ENCODE peak calls at places on chromosomes 11 and 22, in five cellular contexts. N is breast epithelium, P is IMR-90, M is right cardiac atrium, R is body of pancreas. U is an unnamed sample.

GRCh38 chr11:35478411-35479139 is 46.8 kb downstream of the PAMR1 start:
- DNase-seq in N (peak), M (peak), P (no peak), R (peak), U (no peak)

GRCh38 chr11:68399916-68400315 is 60.6 kb upstream of the PPP6R3 start:
- DNase-seq in M (peak), P (no peak), R (no peak), N (no peak), U (no peak)

GRCh38 chr11:7485136-7485853 is at the start of gene OLFML1:
- DNase-seq in R (no peak), P (no peak), N (no peak), M (no peak), U (no peak)

GRCh38 chr11:120908521-120909181 is 115.3 kb upstream of the TBCEL start:
- DNase-seq in P (no peak), N (no peak), M (no peak), R (no peak), U (no peak)

GRCh38 chr11:130144129-130144528 is 15.5 kb upstream of the ST14 start:
- DNase-seq in P (no peak), M (no peak), R (no peak), N (no peak), U (no peak)

GRCh38 chr22:33597274-33597985 is 322.8 kb downstream of the LARGE1 start:
- DNase-seq in R (no peak), N (peak), P (no peak), M (no peak), U (no peak)

GRCh38 chr11:12179521-12179920 is 69.1 kb downstream of the MICAL2 start:
- DNase-seq in M (no peak), P (no peak), R (no peak), N (no peak), U (no peak)

GRCh38 chr11:36465449-36466163 is 44.5 kb downstream of the TRAF6 start:
- DNase-seq in N (no peak), R (no peak), P (peak), M (no peak), U (no peak)

GRCh38 chr22:46674367-46674781 is 54.2 kb downstream of the GRAMD4 start:
- DNase-seq in R (no peak), N (peak), M (peak), P (no peak), U (no peak)

GRCh38 chr22:23213581-23214341 is 33.5 kb downstream of the BCR start:
- DNase-seq in M (peak), N (no peak), P (no peak), R (no peak), U (no peak)

GRCh38 chr22:23212061-23213030 is 32.0 kb downstream of the BCR start:
- DNase-seq in P (no peak), N (no peak), R (no peak), M (peak), U (no peak)

GRCh38 chr22:23211622-23212021 is 31.3 kb downstream of the BCR start:
- DNase-seq in P (no peak), R (no peak), M (no peak), N (no peak), U (no peak)

GRCh38 chr22:23214398-23214797 is 34.1 kb downstream of the BCR start:
- DNase-seq in R (no peak), P (no peak), N (no peak), M (peak), U (no peak)

DNA sequence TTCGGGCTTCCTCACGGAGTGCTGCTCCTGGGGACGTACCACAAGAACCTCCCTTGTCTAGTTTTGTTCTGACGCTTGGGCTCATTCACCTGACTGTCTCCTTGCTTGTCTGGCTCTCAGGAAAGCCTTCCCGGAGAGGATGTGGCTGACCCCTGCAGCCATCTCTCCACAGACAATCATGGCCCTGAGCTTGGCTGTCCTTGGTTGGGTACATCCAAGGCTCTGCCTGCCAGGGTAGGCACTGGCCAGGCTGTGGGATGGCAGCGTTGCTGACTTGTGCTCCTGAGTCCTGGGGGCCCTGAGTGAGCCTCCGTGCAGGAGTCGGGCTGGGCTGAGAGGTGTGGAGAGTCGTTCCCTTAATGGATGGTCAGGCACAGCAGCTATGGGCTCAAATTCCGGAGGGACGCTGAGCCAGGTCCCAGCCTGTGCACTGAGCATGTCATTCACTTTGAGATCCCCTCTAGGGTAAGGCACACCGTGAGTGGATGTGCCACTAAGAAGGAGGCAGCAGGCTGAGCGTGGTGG is 32.8 kb downstream of the BCR start:
- DNase-seq in M (peak), R (no peak), N (no peak), P (no peak), U (no peak)
- H3K27ac ChIP-seq in M (no peak), R (no peak), N (no peak), P (no peak), U (no peak)

GRCh38 chr22:39901519-39902146 is 749 bp downstream of the GRAP2 start:
- DNase-seq in P (no peak), R (no peak), M (no peak), N (no peak), U (no peak)

GRCh38 chr22:39897841-39898240 is 3.0 kb upstream of the GRAP2 start:
- DNase-seq in M (no peak), N (no peak), P (no peak), R (no peak), U (no peak)

GRCh38 chr22:39896313-39896996 is 2.9 kb upstream of the ENTHD1 start:
- DNase-seq in R (no peak), M (no peak), N (no peak), P (no peak), U (no peak)

GRCh38 chr22:39898997-39899396 is 1.9 kb upstream of the GRAP2 start:
- DNase-seq in R (no peak), N (no peak), P (no peak), M (no peak), U (no peak)

DNA sequence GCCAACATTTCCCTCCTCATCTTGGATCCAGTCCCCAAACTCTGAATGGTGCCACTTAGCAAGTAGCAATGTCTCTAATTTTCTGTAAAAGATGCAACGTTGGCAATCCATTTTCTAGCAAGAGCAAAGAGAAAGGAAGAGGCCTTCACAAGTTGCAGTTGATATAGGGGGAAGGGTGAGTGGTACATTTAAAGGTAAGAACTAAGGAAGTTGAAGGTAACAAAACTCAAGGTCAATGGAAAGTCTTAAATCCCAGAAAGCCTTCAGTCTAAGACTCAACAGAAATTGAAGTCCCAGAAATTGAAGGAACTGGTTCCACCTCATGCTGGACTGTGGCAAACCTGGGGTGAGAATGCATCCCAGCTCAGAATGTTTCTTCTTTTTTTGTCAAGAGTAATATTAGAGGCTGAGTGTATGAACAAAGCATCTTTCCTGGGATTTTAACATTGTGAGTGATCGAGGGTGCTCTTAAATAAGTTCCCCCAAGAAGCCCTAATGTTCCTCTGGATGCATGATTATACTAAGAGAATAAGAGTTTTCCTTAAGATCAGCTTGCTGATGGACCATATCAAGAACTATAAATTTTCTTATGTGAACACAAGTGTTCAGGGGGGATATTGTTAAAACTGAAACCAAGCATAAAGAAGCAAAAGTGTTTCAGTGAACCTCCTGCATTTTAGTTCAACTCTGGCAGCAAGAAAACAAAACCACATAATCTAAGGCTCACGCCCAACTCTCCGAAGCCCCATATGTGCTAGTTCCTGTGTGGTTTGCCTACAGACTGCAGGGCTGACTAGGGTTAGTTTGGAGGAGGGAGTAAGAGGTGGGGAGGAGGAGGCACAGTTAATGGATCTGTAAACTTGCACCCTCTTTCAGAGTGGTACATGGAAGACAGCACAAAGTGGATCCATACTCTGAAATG is at the start of gene GRAP2:
- DNase-seq in R (no peak), P (no peak), M (no peak), N (no peak), U (no peak)
- H3K27ac ChIP-seq in R (no peak), P (no peak), M (no peak), N (no peak), U (no peak)

DNA sequence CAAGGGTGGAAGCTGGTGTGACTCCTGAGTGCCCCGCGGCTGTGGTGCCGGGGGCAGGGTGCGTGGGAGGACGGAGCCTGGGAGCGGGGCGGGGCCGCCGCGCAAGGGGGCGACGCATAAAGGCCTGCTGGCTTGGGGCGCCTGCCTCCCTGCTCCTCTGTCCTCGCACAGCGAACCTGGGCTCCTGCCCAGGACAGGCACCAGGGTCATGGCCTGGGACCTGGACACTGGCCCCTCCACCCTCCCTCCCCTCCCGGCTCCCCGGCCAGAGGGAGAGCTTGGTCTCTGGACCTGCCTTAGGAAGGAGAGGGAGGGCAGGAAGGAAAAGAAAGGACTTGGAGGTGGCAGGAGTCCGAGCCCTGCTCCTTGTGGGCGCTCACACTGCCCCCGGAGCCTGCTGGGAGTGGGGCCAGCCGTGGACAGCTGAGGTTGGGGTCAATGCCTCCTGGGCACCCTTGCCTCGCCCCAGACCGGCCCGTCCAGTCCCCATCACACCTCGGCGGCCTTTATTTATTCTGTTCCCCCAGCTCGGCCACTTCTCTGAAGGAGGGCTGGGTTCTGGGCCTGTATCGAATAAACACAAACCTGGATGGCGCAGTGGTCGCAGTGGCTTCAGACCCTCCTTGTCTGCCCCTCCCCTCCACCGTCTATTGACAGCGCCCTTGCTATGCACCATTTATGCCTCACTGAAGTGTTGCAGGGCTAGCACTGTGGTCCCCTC is 8.7 kb downstream of the SLC16A8 start:
- DNase-seq in N (no peak), M (no peak), P (no peak), R (no peak), U (no peak)
- H3K27ac ChIP-seq in N (no peak), M (no peak), P (no peak), R (no peak), U (no peak)

GRCh38 chr11:85951049-85951405 is 95.8 kb downstream of the CCDC83 start:
- DNase-seq in R (no peak), P (no peak), M (no peak), N (no peak), U (no peak)

GRCh38 chr11:85948884-85949283 is 93.7 kb downstream of the CCDC83 start:
- DNase-seq in M (no peak), N (no peak), R (no peak), P (peak), U (no peak)

GRCh38 chr11:85950317-85951048 is 95.3 kb downstream of the CCDC83 start:
- DNase-seq in M (no peak), R (no peak), P (no peak), N (no peak), U (no peak)

GRCh38 chr11:85951428-85952107 is 96.4 kb downstream of the CCDC83 start:
- DNase-seq in P (no peak), M (no peak), R (no peak), N (no peak), U (no peak)

GRCh38 chr11:85949798-85950197 is 94.6 kb downstream of the CCDC83 start:
- DNase-seq in P (no peak), R (no peak), N (no peak), M (no peak), U (no peak)
- H3K27ac ChIP-seq in P (no peak), R (no peak), N (no peak), M (no peak), U (no peak)

GRCh38 chr11:10638285-10638684 is 55.3 kb downstream of the IRAG1 start:
- DNase-seq in R (no peak), M (no peak), N (no peak), P (no peak), U (no peak)

GRCh38 chr11:10640308-10640707 is 53.2 kb downstream of the IRAG1 start:
- DNase-seq in R (no peak), P (no peak), M (no peak), N (no peak), U (no peak)

GRCh38 chr11:10637629-10638028 is 55.9 kb downstream of the IRAG1 start:
- DNase-seq in N (no peak), R (no peak), M (no peak), P (no peak), U (no peak)

GRCh38 chr11:10641314-10642206 is 52.0 kb downstream of the IRAG1 start:
- DNase-seq in R (no peak), M (no peak), P (no peak), N (no peak), U (no peak)

DNA sequence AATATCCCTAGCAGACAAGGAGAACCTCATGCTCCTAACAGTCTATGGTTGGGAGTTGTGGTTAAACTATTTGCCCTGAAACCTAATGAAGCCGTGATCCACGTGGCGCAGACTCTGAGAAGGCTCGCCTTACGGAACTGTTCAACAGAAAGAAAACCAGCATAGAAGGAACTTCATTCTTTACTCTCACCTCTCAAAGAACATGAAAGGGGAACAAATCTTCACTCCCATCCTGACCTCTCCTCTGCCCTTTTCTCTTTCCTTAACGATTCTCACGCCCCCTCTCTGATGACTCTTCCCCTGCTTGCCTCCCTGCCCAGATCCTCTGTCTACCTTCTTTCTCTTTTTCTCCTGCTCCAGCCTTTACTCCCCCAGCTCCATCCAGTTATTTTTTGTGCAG is 54.2 kb downstream of the IRAG1 start:
- DNase-seq in P (no peak), M (no peak), N (no peak), R (no peak), U (no peak)
- H3K27ac ChIP-seq in P (no peak), M (peak), N (no peak), R (no peak), U (no peak)

GRCh38 chr11:3077846-3078440 is 20.7 kb upstream of the CARS1 start:
- DNase-seq in M (no peak), N (no peak), R (no peak), P (no peak), U (no peak)
- H3K27ac ChIP-seq in M (no peak), N (no peak), R (no peak), P (no peak), U (no peak)

DNA sequence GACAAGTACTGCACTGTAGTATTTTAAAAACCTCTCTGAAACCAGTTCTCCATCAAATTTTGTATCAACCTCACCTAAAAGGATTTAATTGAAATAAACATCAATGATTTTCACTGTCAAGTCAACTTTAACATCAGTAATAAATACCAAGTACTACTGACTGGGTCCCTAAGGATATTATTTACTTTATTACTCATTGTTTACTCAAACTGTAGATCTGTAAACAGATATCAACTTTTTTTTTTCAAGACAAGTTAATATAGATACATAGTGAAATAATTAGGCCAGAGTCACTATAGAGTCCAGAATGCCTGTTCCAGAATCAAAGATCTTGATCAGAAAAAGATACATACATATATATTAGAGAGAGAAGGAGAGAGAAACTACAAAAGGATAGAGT is 1.6 kb downstream of the RNF141 start:
- DNase-seq in M (no peak), N (no peak), R (no peak), P (no peak), U (no peak)
- H3K27ac ChIP-seq in M (no peak), N (no peak), R (no peak), P (no peak), U (no peak)

DNA sequence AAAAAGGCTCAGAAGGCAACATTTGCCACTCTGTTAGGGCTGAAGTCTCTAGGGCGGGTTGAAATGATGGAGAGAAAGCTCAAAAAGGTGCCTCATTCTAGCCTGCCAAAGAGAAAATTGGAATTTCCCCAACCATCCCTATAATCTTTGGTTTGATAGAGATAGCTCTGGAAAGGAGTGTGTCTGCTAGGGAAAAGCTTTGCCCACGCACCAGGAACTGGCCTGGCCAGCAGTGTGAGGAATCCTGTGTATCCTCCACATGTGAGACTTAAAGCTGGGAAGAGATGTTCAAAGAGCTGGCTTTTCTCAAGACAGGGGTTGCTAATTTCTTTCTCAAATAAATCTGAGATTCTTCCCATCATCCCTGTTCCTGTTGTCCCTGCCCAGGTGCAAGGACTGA is 193.7 kb downstream of the OPCML start:
- DNase-seq in M (no peak), N (no peak), R (no peak), P (no peak), U (no peak)
- H3K27ac ChIP-seq in M (no peak), N (no peak), R (no peak), P (no peak), U (no peak)

DNA sequence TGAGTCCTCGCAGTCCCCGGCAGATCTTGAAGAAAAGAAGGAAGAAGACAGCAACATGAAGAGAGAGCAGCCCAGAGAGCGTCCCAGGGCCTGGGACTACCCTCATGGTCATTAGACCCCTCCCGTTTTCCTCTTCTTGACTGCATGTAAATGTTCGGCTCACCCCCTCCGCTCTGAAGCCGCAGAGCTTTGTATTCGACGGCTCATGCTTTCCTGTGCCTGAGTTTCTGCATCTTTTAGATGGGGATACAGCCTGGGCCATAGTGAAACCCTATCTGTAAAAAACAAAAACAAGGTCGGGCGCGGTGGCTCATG is 7.7 kb downstream of the USP18 start:
- DNase-seq in M (no peak), P (no peak), R (no peak), N (no peak), U (no peak)
- H3K27ac ChIP-seq in M (no peak), P (peak), R (no peak), N (peak), U (peak)